ENCODE peak calls at places on chromosomes 13 and 19, in five cellular contexts. O, P, K, M and Z are unnamed samples.

GRCh38 chr13:28582225-28582891 is 76.6 kb upstream of the POMP start:
- DNase-seq in K (no peak), O (no peak), P (no peak), M (no peak), Z (peak; percentile 55)

GRCh38 chr19:35044317-35045117 is 3.0 kb downstream of the HPN start:
- DNase-seq in O (peak; percentile 34), P (peak; percentile 45), K (peak; percentile 54), M (peak; percentile 74), Z (peak; percentile 76)

GRCh38 chr19:48770734-48771472 is 15.6 kb downstream of the FGF21 start:
- DNase-seq in P (no peak), M (no peak), K (no peak), O (no peak), Z (no peak)

GRCh38 chr13:106588367-106588766 is 20.4 kb upstream of the ARGLU1 start:
- DNase-seq in O (no peak), M (no peak), P (no peak), K (no peak), Z (no peak)

GRCh38 chr19:48271531-48272151 is 1.8 kb downstream of the ZNF114 start:
- DNase-seq in K (peak; percentile 64), O (no peak), M (no peak), P (peak; percentile 47), Z (peak; percentile 87)

GRCh38 chr13:58032676-58033440 is 401.3 kb downstream of the PCDH17 start:
- DNase-seq in O (no peak), K (no peak), M (no peak), P (no peak), Z (no peak)

GRCh38 chr19:4722671-4723464 is 774 bp downstream of the DPP9 start:
- DNase-seq in K (peak; percentile 31), P (peak; percentile 87), O (no peak), M (no peak), Z (no peak)

GRCh38 chr19:17114414-17114831 is 38.8 kb downstream of the MYO9B start:
- DNase-seq in P (no peak), M (no peak), O (no peak), K (no peak), Z (no peak)

GRCh38 chr19:46478356-46478986 is 7.1 kb upstream of the PNMA8A start:
- DNase-seq in K (no peak), P (peak; percentile 54), M (no peak), O (no peak), Z (no peak)

GRCh38 chr19:10800488-10800887 is 35.5 kb downstream of the TMED1 start:
- DNase-seq in O (no peak), P (no peak), K (no peak), M (no peak), Z (no peak)

GRCh38 chr19:4877753-4878490 is 10.5 kb upstream of the PLIN3 start:
- DNase-seq in P (no peak), K (no peak), M (peak; percentile 74), O (no peak), Z (peak; percentile 82)

GRCh38 chr13:50543767-50544166 is 299.7 kb downstream of the DLEU7 start:
- DNase-seq in M (no peak), K (peak; percentile 55), P (peak; percentile 77), O (no peak), Z (no peak)

GRCh38 chr13:21583496-21583895 is 20.5 kb downstream of the MICU2 start:
- DNase-seq in P (peak; percentile 30), O (no peak), K (no peak), M (no peak), Z (peak; percentile 83)

GRCh38 chr19:50977626-50978025 is 6.1 kb downstream of the KLK7 start:
- DNase-seq in O (no peak), P (no peak), M (no peak), K (no peak), Z (no peak)

GRCh38 chr19:35940078-35940775 is 4.1 kb downstream of the LRFN3 start:
- DNase-seq in M (no peak), K (no peak), O (no peak), P (no peak), Z (no peak)

GRCh38 chr19:1747285-1748114 is 5.8 kb upstream of the ONECUT3 start:
- DNase-seq in K (peak; percentile 81), O (no peak), P (peak; percentile 65), M (no peak), Z (peak; percentile 84)

GRCh38 chr19:34232566-34233481 is 21.5 kb upstream of the GARRE1 start:
- DNase-seq in P (peak; percentile 94), K (peak; percentile 49), O (no peak), M (peak; percentile 10), Z (peak; percentile 86)

GRCh38 chr19:7916908-7917291 is 2.3 kb downstream of the TGFBR3L start:
- DNase-seq in M (no peak), K (no peak), O (no peak), P (no peak), Z (no peak)

GRCh38 chr19:41735071-41735623 is 20.2 kb upstream of the CEACAM6 start:
- DNase-seq in M (no peak), O (no peak), K (no peak), P (no peak), Z (no peak)

GRCh38 chr19:38506723-38507550 is 73.4 kb downstream of the RYR1 start:
- DNase-seq in O (no peak), P (peak; percentile 23), M (no peak), K (peak; percentile 44), Z (peak; percentile 94)

GRCh38 chr13:106479849-106480400 is 55.5 kb downstream of the EFNB2 start:
- DNase-seq in O (no peak), P (no peak), K (no peak), M (no peak), Z (no peak)

GRCh38 chr13:106028916-106029315 is 506.5 kb downstream of the EFNB2 start:
- DNase-seq in P (peak; percentile 66), O (no peak), M (no peak), K (no peak), Z (no peak)

GRCh38 chr19:10719466-10719961 is 1.6 kb downstream of the DNM2 start:
- DNase-seq in O (no peak), M (no peak), P (no peak), K (no peak), Z (no peak)

GRCh38 chr13:44402902-44403719 is 29.5 kb downstream of the SERP2 start:
- DNase-seq in P (no peak), M (no peak), O (no peak), K (no peak), Z (peak; percentile 79)

GRCh38 chr19:16136185-16137067 is 7.1 kb upstream of the HSH2D start:
- DNase-seq in O (no peak), M (no peak), K (no peak), P (no peak), Z (no peak)

GRCh38 chr19:38168632-38169031 is 55.4 kb downstream of the DPF1 start:
- DNase-seq in K (no peak), M (no peak), O (no peak), P (no peak), Z (no peak)

GRCh38 chr13:77872995-77873394 is 45.6 kb downstream of the EDNRB start:
- DNase-seq in M (no peak), K (no peak), O (no peak), P (no peak), Z (no peak)

GRCh38 chr13:46229251-46229650 is 17.5 kb downstream of the LRRC63 start:
- DNase-seq in M (no peak), K (no peak), P (no peak), O (no peak), Z (no peak)

GRCh38 chr13:101231751-101232428 is 184.4 kb downstream of the NALCN start:
- DNase-seq in P (peak; percentile 17), O (no peak), M (no peak), K (no peak), Z (no peak)

GRCh38 chr19:10603084-10603872 is 16.2 kb upstream of the AP1M2 start:
- DNase-seq in O (peak; percentile 42), K (peak; percentile 29), M (no peak), P (peak; percentile 40), Z (no peak)

GRCh38 chr19:19276386-19276785 is 3.3 kb upstream of the TM6SF2 start:
- DNase-seq in K (peak; percentile 64), P (peak; percentile 52), M (no peak), O (no peak), Z (peak; percentile 81)

GRCh38 chr13:22800726-22801401 is 379.9 kb upstream of the SGCG start:
- DNase-seq in K (no peak), P (peak; percentile 57), O (no peak), M (no peak), Z (no peak)

GRCh38 chr13:98026457-98026857 is 73.0 kb downstream of the IPO5 start:
- DNase-seq in O (no peak), P (peak; percentile 19), M (no peak), K (peak; percentile 46), Z (no peak)

GRCh38 chr13:51396352-51396751 is 56.5 kb downstream of the INTS6 start:
- DNase-seq in K (no peak), O (no peak), P (peak; percentile 53), M (no peak), Z (no peak)

GRCh38 chr13:45811891-45812583 is 39.5 kb downstream of the SIAH3 start:
- DNase-seq in M (no peak), K (no peak), P (no peak), O (no peak), Z (no peak)

GRCh38 chr19:54478677-54479266 is 5.7 kb upstream of the CDC42EP5 start:
- DNase-seq in O (no peak), M (no peak), P (peak; percentile 48), K (peak; percentile 75), Z (peak; percentile 73)